ENCODE peak calls at places on chromosomes 13 and 19, in six cellular contexts. E, U, P, I, T and O are unnamed samples.

GRCh38 chr19:47221890-47222289 is 9.1 kb downstream of the BBC3 start:
- DNase-seq in U (no peak), I (no peak), P (no peak), T (no peak), E (no peak), O (no peak)

GRCh38 chr19:40933025-40933424 is 51.0 kb upstream of the CYP2A7 start:
- DNase-seq in E (no peak), I (no peak), P (no peak), T (no peak), U (no peak), O (no peak)

GRCh38 chr13:26991508-26992181 is 180.0 kb downstream of the USP12 start:
- DNase-seq in E (no peak), T (no peak), P (no peak), I (no peak), U (no peak), O (no peak)

GRCh38 chr19:17947815-17948473 is 15.1 kb downstream of the CCDC124 start:
- DNase-seq in E (peak), U (peak), P (peak), T (peak), I (peak), O (peak)

GRCh38 chr13:21034602-21035190 is 26.7 kb downstream of the LATS2 start:
- DNase-seq in U (no peak), T (no peak), P (no peak), I (no peak), E (no peak), O (no peak)

GRCh38 chr13:51364404-51365008 is 25.0 kb downstream of the SERPINE3 start:
- DNase-seq in U (peak), E (no peak), I (no peak), P (no peak), T (no peak), O (no peak)

GRCh38 chr13:86601351-86601750 is 802.1 kb upstream of the SLITRK6 start:
- DNase-seq in T (no peak), I (no peak), E (no peak), P (no peak), U (no peak), O (no peak)

GRCh38 chr13:113840541-113841354 is 23.1 kb downstream of the GAS6 start:
- DNase-seq in T (no peak), E (no peak), P (no peak), I (no peak), U (no peak), O (no peak)

GRCh38 chr19:49691243-49692101 is 556 bp downstream of the CPT1C start:
- DNase-seq in U (peak), T (no peak), P (no peak), I (no peak), E (no peak), O (peak)

GRCh38 chr13:113096052-113096744 is 9.4 kb upstream of the F7 start:
- DNase-seq in U (no peak), I (no peak), T (no peak), P (no peak), E (no peak), O (no peak)

GRCh38 chr19:45439569-45440258 is 16.0 kb upstream of the ERCC1 start:
- DNase-seq in U (peak), I (peak), E (peak), P (peak), T (peak), O (peak)